ENCODE peak calls at places on chromosomes 11 and 22, in eight cellular contexts. R is Ammon's horn; S is NCI-H82; O is hippocampal formation; N is NCI-H69; P is adrenal gland; L is stimulated activated CD4-positive, alpha-beta T cell treated with anti-CD3 and anti-CD28 coated beads, TNF-alpha, amount 100 ng/mL, for 1 hour; U is naive B cell. Q is an unnamed sample.

GRCh38 chr11:13480198-13480597 is 15.6 kb downstream of the PTH start:
- DNase-seq in O (no peak), L (no peak), S (no peak), P (no peak), R (no peak), N (peak; percentile 62), U (no peak), Q (peak; percentile 21)

GRCh38 chr11:128198206-128198605 is 389.2 kb downstream of the ETS1 start:
- DNase-seq in U (no peak), R (no peak), L (no peak), N (no peak), S (no peak), O (no peak), P (no peak), Q (no peak)

GRCh38 chr11:36035454-36035853 is 91.6 kb downstream of the LDLRAD3 start:
- DNase-seq in L (no peak), R (no peak), P (no peak), U (no peak), S (no peak), O (no peak), N (no peak), Q (no peak)

GRCh38 chr11:133029096-133029495 is 503.2 kb downstream of the OPCML start:
- DNase-seq in S (no peak), N (no peak), L (no peak), U (no peak), O (no peak), R (no peak), P (no peak), Q (no peak)

GRCh38 chr11:27596388-27596787 is 89.8 kb upstream of the LIN7C start:
- DNase-seq in N (no peak), O (no peak), R (no peak), U (no peak), S (no peak), L (no peak), P (no peak), Q (no peak)

GRCh38 chr11:126149759-126150236 is 61.7 kb downstream of the RPUSD4 start:
- DNase-seq in L (no peak), S (no peak), U (no peak), R (no peak), O (no peak), P (no peak), N (peak; percentile 51), Q (no peak)

GRCh38 chr22:32528984-32529982 is 54.7 kb downstream of the FBXO7 start:
- DNase-seq in U (peak; percentile 32), O (peak; percentile 81), S (peak; percentile 85), L (peak; percentile 12), R (peak; percentile 95), P (peak; percentile 86), N (peak; percentile 69), Q (peak; percentile 76)

GRCh38 chr22:24433001-24433867 is 5.8 kb downstream of the ADORA2A start:
- DNase-seq in U (no peak), N (no peak), S (no peak), P (no peak), R (no peak), O (no peak), L (no peak), Q (no peak)

GRCh38 chr11:117407016-117407415 is 79.4 kb downstream of the CEP164 start:
- DNase-seq in U (no peak), S (no peak), P (no peak), N (no peak), O (no peak), R (no peak), L (no peak), Q (no peak)

GRCh38 chr11:95912902-95913560 is 10.9 kb downstream of the MTMR2 start:
- DNase-seq in S (no peak), U (no peak), O (no peak), N (no peak), L (no peak), R (no peak), P (no peak), Q (peak; percentile 63)

GRCh38 chr11:94513091-94513490 is 830 bp downstream of the C11orf97 start:
- DNase-seq in N (peak; percentile 98), S (no peak), R (no peak), L (no peak), P (no peak), U (no peak), O (no peak), Q (peak; percentile 63)